ENCODE peak calls at places on chromosomes 16 and 17, in six cellular contexts. T, W, Y, F, B and A are unnamed samples.

GRCh38 chr16:275786-276232 is at the start of gene RGS11:
- DNase-seq in T (no peak), F (no peak), Y (no peak), B (no peak), W (no peak), A (no peak)

GRCh38 chr16:57284206-57284951 is at the start of gene PLLP:
- DNase-seq in B (peak), Y (peak), F (peak), W (no peak), T (peak), A (peak)

GRCh38 chr16:19389246-19389645 is 28.4 kb upstream of the TMC5 start:
- DNase-seq in F (peak), W (no peak), T (no peak), B (peak), Y (peak), A (peak)

GRCh38 chr16:46811682-46812081 is 19.3 kb downstream of the C16orf87 start:
- DNase-seq in B (no peak), F (no peak), Y (no peak), T (no peak), W (no peak), A (no peak)

GRCh38 chr17:66468241-66469087 is 166.1 kb downstream of the PRKCA start:
- DNase-seq in T (no peak), Y (no peak), F (peak), W (no peak), B (peak), A (peak)

GRCh38 chr17:7292194-7292593 is 2.2 kb downstream of the YBX2 start:
- DNase-seq in Y (no peak), F (no peak), W (no peak), B (no peak), T (no peak), A (no peak)

GRCh38 chr17:50288306-50288705 is 14.0 kb downstream of the TMEM92 start:
- DNase-seq in T (no peak), W (no peak), B (no peak), F (no peak), Y (no peak), A (no peak)

GRCh38 chr17:46943511-46944393 is 20.8 kb downstream of the GOSR2 start:
- DNase-seq in F (no peak), Y (peak), W (no peak), B (peak), T (no peak), A (peak)

GRCh38 chr17:40486513-40487370 is 14.7 kb downstream of the TNS4 start:
- DNase-seq in Y (no peak), F (no peak), W (no peak), T (no peak), B (peak), A (peak)

GRCh38 chr17:68020451-68020779 is 15.1 kb upstream of the KPNA2 start:
- DNase-seq in F (no peak), B (no peak), Y (no peak), T (no peak), W (no peak), A (no peak)